ENCODE peak calls at places on chromosomes 1 and 21, in seven cellular contexts. C is NCI-H1417, V is AG08396, O is glutamatergic neuron, X is lung microvascular endothelial cell, S is left ventricle myocardium inferior, R is activated B cell treated with CpG ODN at 0.5 μM for 24 hours. K is an unnamed sample.

GRCh38 chr1:35708179-35708891 is 10.3 kb downstream of the C1orf216 start:
- DNase-seq in C (peak), V (no peak), O (peak), X (no peak), S (no peak), R (no peak), K (peak)

GRCh38 chr1:90731382-90732050 is 14.4 kb upstream of the BARHL2 start:
- DNase-seq in C (no peak), V (no peak), O (no peak), X (no peak), S (no peak), R (no peak), K (no peak)

GRCh38 chr21:35850029-35850428 is 210.3 kb downstream of the SETD4 start:
- DNase-seq in C (no peak), V (peak), O (no peak), X (no peak), S (no peak), R (no peak), K (no peak)

GRCh38 chr1:203041351-203041932 is 15.2 kb downstream of the PPFIA4 start:
- DNase-seq in C (no peak), V (no peak), O (no peak), X (no peak), S (no peak), R (no peak), K (no peak)

GRCh38 chr1:62849031-62849430 is 65.1 kb downstream of the ATG4C start:
- DNase-seq in C (no peak), V (no peak), O (no peak), X (no peak), S (no peak), R (no peak), K (no peak)

GRCh38 chr1:200780545-200781444 is 42.1 kb downstream of the CAMSAP2 start:
- DNase-seq in C (no peak), V (no peak), O (no peak), X (peak), S (no peak), R (no peak), K (no peak)

GRCh38 chr21:28142692-28143091 is 850.0 kb downstream of the LTN1 start:
- DNase-seq in C (no peak), V (peak), O (no peak), X (peak), S (no peak), R (no peak), K (no peak)

GRCh38 chr21:45309069-45309521 is 21.4 kb upstream of the POFUT2 start:
- DNase-seq in C (no peak), V (peak), O (peak), X (peak), S (peak), R (no peak), K (no peak)

GRCh38 chr1:212062832-212063438 is 27.4 kb downstream of the DTL start:
- DNase-seq in C (peak), V (peak), O (no peak), X (peak), S (no peak), R (no peak), K (peak)

GRCh38 chr1:113904292-113904673 is 316 bp downstream of the AP4B1 start:
- DNase-seq in C (peak), V (no peak), O (no peak), X (no peak), S (no peak), R (no peak), K (no peak)

GRCh38 chr1:53267761-53268160 is 29.4 kb upstream of the MAGOH start:
- DNase-seq in C (no peak), V (no peak), O (no peak), X (no peak), S (no peak), R (no peak), K (no peak)

GRCh38 chr21:35825370-35825769 is 235.0 kb downstream of the SETD4 start:
- DNase-seq in C (no peak), V (no peak), O (no peak), X (no peak), S (no peak), R (no peak), K (no peak)

GRCh38 chr1:53043271-53043670 is 18.7 kb upstream of the PODN start:
- DNase-seq in C (no peak), V (peak), O (no peak), X (peak), S (no peak), R (no peak), K (no peak)

GRCh38 chr1:186404454-186405051 is 28.9 kb downstream of the ODR4 start:
- DNase-seq in C (peak), V (peak), O (no peak), X (peak), S (no peak), R (no peak), K (peak)

GRCh38 chr21:19181604-19182140 is 778.1 kb upstream of the TMPRSS15 start:
- DNase-seq in C (no peak), V (no peak), O (no peak), X (no peak), S (no peak), R (no peak), K (no peak)

GRCh38 chr1:201570886-201571624 is 32.1 kb downstream of the NAV1 start:
- DNase-seq in C (no peak), V (no peak), O (no peak), X (peak), S (no peak), R (no peak), K (no peak)

GRCh38 chr1:116697892-116698595 is 30.5 kb upstream of the IGSF3 start:
- DNase-seq in C (no peak), V (no peak), O (no peak), X (no peak), S (no peak), R (no peak), K (no peak)

GRCh38 chr1:100034465-100034864 is 64.7 kb downstream of the SLC35A3 start:
- DNase-seq in C (no peak), V (peak), O (no peak), X (peak), S (no peak), R (no peak), K (no peak)

GRCh38 chr1:229060140-229060539 is 210.8 kb upstream of the RAB4A start:
- DNase-seq in C (no peak), V (no peak), O (no peak), X (no peak), S (no peak), R (no peak), K (no peak)

GRCh38 chr1:150798509-150798908 is 9.6 kb downstream of the CTSK start:
- DNase-seq in C (peak), V (no peak), O (no peak), X (no peak), S (no peak), R (no peak), K (no peak)

GRCh38 chr1:92136316-92136715 is 56.2 kb downstream of the BTBD8 start:
- DNase-seq in C (no peak), V (no peak), O (no peak), X (no peak), S (no peak), R (no peak), K (no peak)

GRCh38 chr1:2441746-2442145 is 29.4 kb upstream of the PEX10 start:
- DNase-seq in C (no peak), V (no peak), O (no peak), X (no peak), S (no peak), R (no peak), K (no peak)

GRCh38 chr1:169367096-169367685 is 406 bp downstream of the NME7 start:
- DNase-seq in C (peak), V (no peak), O (no peak), X (no peak), S (no peak), R (no peak), K (no peak)

GRCh38 chr1:32893198-32894018 is 7.1 kb downstream of the HPCA start:
- DNase-seq in C (no peak), V (peak), O (peak), X (no peak), S (peak), R (no peak), K (peak)

GRCh38 chr1:153509729-153510354 is 25.9 kb downstream of the S100A6 start:
- DNase-seq in C (peak), V (peak), O (peak), X (peak), S (no peak), R (peak), K (no peak)

GRCh38 chr1:243325305-243325890 is 69.6 kb downstream of the SDCCAG8 start:
- DNase-seq in C (peak), V (peak), O (no peak), X (peak), S (no peak), R (no peak), K (peak)

GRCh38 chr21:22573834-22574233 is 1575.6 kb downstream of the NCAM2 start:
- DNase-seq in C (no peak), V (no peak), O (no peak), X (no peak), S (no peak), R (no peak), K (no peak)

GRCh38 chr1:33610864-33611455 is 138.5 kb downstream of the ZSCAN20 start:
- DNase-seq in C (no peak), V (no peak), O (peak), X (no peak), S (no peak), R (no peak), K (no peak)

GRCh38 chr1:226638608-226639007 is 90.0 kb downstream of the STUM start:
- DNase-seq in C (no peak), V (no peak), O (no peak), X (no peak), S (peak), R (no peak), K (no peak)

GRCh38 chr21:45276620-45277019 is 11.1 kb downstream of the POFUT2 start:
- DNase-seq in C (no peak), V (no peak), O (no peak), X (no peak), S (no peak), R (no peak), K (no peak)

GRCh38 chr1:231803353-231803752 is 176.8 kb downstream of the DISC1 start:
- DNase-seq in C (no peak), V (no peak), O (no peak), X (no peak), S (no peak), R (no peak), K (no peak)

GRCh38 chr1:117127840-117128239 is 6.3 kb upstream of the TRIM45 start:
- DNase-seq in C (peak), V (no peak), O (no peak), X (no peak), S (no peak), R (no peak), K (no peak)

GRCh38 chr1:179353546-179353945 is 12.2 kb upstream of the AXDND1 start:
- DNase-seq in C (no peak), V (peak), O (no peak), X (no peak), S (peak), R (no peak), K (no peak)

GRCh38 chr1:54815086-54815876 is 14.2 kb upstream of the TTC22 start:
- DNase-seq in C (no peak), V (no peak), O (no peak), X (no peak), S (no peak), R (no peak), K (no peak)

GRCh38 chr1:228043281-228043845 is 36.6 kb downstream of the WNT3A start:
- DNase-seq in C (no peak), V (no peak), O (no peak), X (no peak), S (no peak), R (no peak), K (no peak)

GRCh38 chr1:64248065-64248464 is 44.6 kb downstream of the UBE2U start:
- DNase-seq in C (no peak), V (no peak), O (peak), X (no peak), S (no peak), R (no peak), K (no peak)

K was measured in frontal cortex.